ENCODE peak calls at places on chromosomes 3 and 15, in six cellular contexts. One of them, this sample, is unnamed.
A peak's percentile ranks its signal among the peaks of the same experiment; 100 is the strongest.

GRCh38 chr3:16546186-16547004 is 32.9 kb upstream of the RFTN1 start:
- DNase-seq in cardiac muscle cell: no peak
- DNase-seq in activated T-cell treated with anti-CD3 and anti-CD28 coated beads for 1 hour: no peak
- DNase-seq in hippocampal formation: no peak
- DNase-seq in IMR-90: no peak
- DNase-seq in GM04504: no peak
- DNase-seq in this sample: no peak

GRCh38 chr3:30988774-30989173 is 94.3 kb upstream of the GADL1 start:
- DNase-seq in activated T-cell treated with anti-CD3 and anti-CD28 coated beads for 1 hour: no peak
- DNase-seq in cardiac muscle cell: no peak
- DNase-seq in hippocampal formation: no peak
- DNase-seq in IMR-90: no peak
- DNase-seq in GM04504: no peak
- DNase-seq in this sample: no peak

GRCh38 chr3:62090519-62090918 is 282.8 kb downstream of the FEZF2 start:
- DNase-seq in GM04504: no peak
- DNase-seq in IMR-90: no peak
- DNase-seq in cardiac muscle cell: no peak
- DNase-seq in hippocampal formation: no peak
- DNase-seq in activated T-cell treated with anti-CD3 and anti-CD28 coated beads for 1 hour: no peak
- DNase-seq in this sample: no peak

GRCh38 chr3:129058441-129059194 is 2.0 kb upstream of the GP9 start:
- DNase-seq in hippocampal formation: peak; percentile 10
- DNase-seq in IMR-90: no peak
- DNase-seq in cardiac muscle cell: no peak
- DNase-seq in activated T-cell treated with anti-CD3 and anti-CD28 coated beads for 1 hour: no peak
- DNase-seq in GM04504: no peak
- DNase-seq in this sample: peak; percentile 95

GRCh38 chr3:187208159-187208558 is 10.9 kb downstream of the RTP1 start:
- DNase-seq in activated T-cell treated with anti-CD3 and anti-CD28 coated beads for 1 hour: no peak
- DNase-seq in hippocampal formation: no peak
- DNase-seq in cardiac muscle cell: peak; percentile 7
- DNase-seq in IMR-90: peak; percentile 29
- DNase-seq in GM04504: peak; percentile 63
- DNase-seq in this sample: no peak

GRCh38 chr3:40649346-40649745 is 124.6 kb downstream of the ZNF621 start:
- DNase-seq in cardiac muscle cell: no peak
- DNase-seq in hippocampal formation: no peak
- DNase-seq in GM04504: no peak
- DNase-seq in activated T-cell treated with anti-CD3 and anti-CD28 coated beads for 1 hour: no peak
- DNase-seq in IMR-90: no peak
- DNase-seq in this sample: no peak

GRCh38 chr15:40746916-40747418 is 8.1 kb downstream of the RMDN3 start:
- DNase-seq in hippocampal formation: no peak
- DNase-seq in cardiac muscle cell: peak; percentile 88
- DNase-seq in activated T-cell treated with anti-CD3 and anti-CD28 coated beads for 1 hour: no peak
- DNase-seq in GM04504: no peak
- DNase-seq in IMR-90: peak; percentile 40
- DNase-seq in this sample: no peak

GRCh38 chr3:2896281-2896967 is 213.8 kb downstream of the IL5RA start:
- DNase-seq in cardiac muscle cell: no peak
- DNase-seq in activated T-cell treated with anti-CD3 and anti-CD28 coated beads for 1 hour: no peak
- DNase-seq in hippocampal formation: no peak
- DNase-seq in IMR-90: no peak
- DNase-seq in GM04504: no peak
- DNase-seq in this sample: no peak

GRCh38 chr3:33152363-33153360 is 38.8 kb downstream of the CRTAP start:
- DNase-seq in IMR-90: no peak
- DNase-seq in cardiac muscle cell: no peak
- DNase-seq in hippocampal formation: no peak
- DNase-seq in GM04504: no peak
- DNase-seq in activated T-cell treated with anti-CD3 and anti-CD28 coated beads for 1 hour: no peak
- DNase-seq in this sample: no peak

GRCh38 chr3:172153335-172153861 is 114.0 kb downstream of the FNDC3B start:
- DNase-seq in hippocampal formation: peak; percentile 47
- DNase-seq in IMR-90: peak; percentile 99
- DNase-seq in cardiac muscle cell: peak; percentile 99
- DNase-seq in activated T-cell treated with anti-CD3 and anti-CD28 coated beads for 1 hour: no peak
- DNase-seq in GM04504: peak; percentile 95
- DNase-seq in this sample: no peak

GRCh38 chr3:116517308-116517707 is 72.0 kb upstream of the LSAMP start:
- DNase-seq in cardiac muscle cell: peak; percentile 6
- DNase-seq in activated T-cell treated with anti-CD3 and anti-CD28 coated beads for 1 hour: no peak
- DNase-seq in GM04504: no peak
- DNase-seq in IMR-90: peak; percentile 4
- DNase-seq in hippocampal formation: no peak
- DNase-seq in this sample: peak; percentile 27

GRCh38 chr3:111947179-111947727 is 31.6 kb upstream of the ABHD10 start:
- DNase-seq in hippocampal formation: no peak
- DNase-seq in activated T-cell treated with anti-CD3 and anti-CD28 coated beads for 1 hour: no peak
- DNase-seq in GM04504: no peak
- DNase-seq in cardiac muscle cell: peak; percentile 37
- DNase-seq in IMR-90: peak; percentile 75
- DNase-seq in this sample: no peak

GRCh38 chr3:132432639-132433038 is 15.3 kb downstream of the DNAJC13 start:
- DNase-seq in IMR-90: peak; percentile 93
- DNase-seq in hippocampal formation: no peak
- DNase-seq in activated T-cell treated with anti-CD3 and anti-CD28 coated beads for 1 hour: no peak
- DNase-seq in GM04504: peak; percentile 38
- DNase-seq in cardiac muscle cell: peak; percentile 79
- DNase-seq in this sample: no peak